ENCODE peak calls at places on chromosome 14, in eight cellular contexts. U is EL; P is esophagus squamous epithelium; S is HFFc6; V is central memory CD8-positive, alpha-beta T cell; E is nucleus accumbens; N is foreskin fibroblast; J is left ventricle myocardium inferior. Z is an unnamed sample.

GRCh38 chr14:94174622-94175402 is 690 bp downstream of the PPP4R4 start:
- DNase-seq in S (no peak), N (peak; percentile 15), V (no peak), J (no peak), P (no peak), U (no peak), E (no peak), Z (no peak)

GRCh38 chr14:93029417-93029816 is 86.3 kb downstream of the ITPK1 start:
- DNase-seq in N (no peak), S (no peak), V (no peak), U (no peak), J (no peak), P (no peak), E (no peak), Z (no peak)

GRCh38 chr14:91374897-91375747 is 42.5 kb downstream of the CCDC88C start:
- DNase-seq in J (no peak), N (no peak), P (no peak), E (no peak), U (no peak), S (no peak), V (no peak), Z (no peak)

GRCh38 chr14:94897583-94897982 is 127.7 kb upstream of the GSC start:
- DNase-seq in E (no peak), N (no peak), P (no peak), S (no peak), J (no peak), V (no peak), U (no peak), Z (no peak)

GRCh38 chr14:27945512-27945911 is 821.1 kb upstream of the FOXG1 start:
- DNase-seq in U (no peak), P (no peak), E (no peak), S (no peak), N (no peak), V (no peak), J (no peak), Z (no peak)

GRCh38 chr14:60197629-60198318 is 32.6 kb upstream of the DHRS7 start:
- DNase-seq in N (peak; percentile 14), V (no peak), J (no peak), S (peak; percentile 31), P (no peak), E (no peak), U (peak; percentile 50), Z (no peak)

GRCh38 chr14:85333313-85333712 is 196.6 kb upstream of the FLRT2 start:
- DNase-seq in P (no peak), J (no peak), S (peak; percentile 28), V (no peak), U (peak; percentile 33), E (no peak), N (peak; percentile 84), Z (no peak)

GRCh38 chr14:97031530-97031929 is 234.3 kb downstream of the VRK1 start:
- DNase-seq in V (no peak), P (no peak), J (no peak), S (no peak), N (no peak), E (no peak), U (no peak), Z (no peak)

GRCh38 chr14:103480595-103480994 is 42.0 kb downstream of the CKB start:
- DNase-seq in V (no peak), J (no peak), N (no peak), U (no peak), P (no peak), E (no peak), S (no peak), Z (no peak)

GRCh38 chr14:95363468-95363954 is 43.8 kb upstream of the CLMN start:
- DNase-seq in U (no peak), J (no peak), S (no peak), V (no peak), N (no peak), E (no peak), P (no peak), Z (no peak)

GRCh38 chr14:105495990-105496830 is 5.2 kb downstream of the TEDC1 start:
- DNase-seq in V (peak; percentile 10), P (no peak), E (no peak), N (no peak), J (peak; percentile 2), S (no peak), U (no peak), Z (no peak)

GRCh38 chr14:95993768-95994592 is 45.2 kb upstream of the C14orf132 start:
- DNase-seq in J (no peak), V (no peak), N (peak; percentile 74), E (no peak), S (peak; percentile 45), U (peak; percentile 51), P (no peak), Z (no peak)

GRCh38 chr14:34714320-34715107 is at the start of gene CFL2:
- DNase-seq in V (peak; percentile 55), E (peak; percentile 94), N (peak; percentile 93), J (peak; percentile 86), U (peak; percentile 85), P (peak; percentile 28), S (peak; percentile 64), Z (peak; percentile 44)